ENCODE peak calls at places on chromosomes 3 and 15, in four cellular contexts. One of them, this sample, is unnamed.
A peak's percentile ranks its signal among the peaks of the same experiment; 100 is the strongest.

GRCh38 chr3:87206070-87206469 is 21.0 kb upstream of the CHMP2B start:
- DNase-seq in SK-N-SH: no peak
- DNase-seq in HCT116: no peak
- DNase-seq in H9: no peak
- DNase-seq in this sample: peak; percentile 98

GRCh38 chr3:31294430-31295149 is 238.1 kb upstream of the STT3B start:
- DNase-seq in SK-N-SH: no peak
- DNase-seq in HCT116: no peak
- DNase-seq in H9: no peak
- DNase-seq in this sample: peak; percentile 54

GRCh38 chr3:24832878-24833277 is 338.2 kb upstream of the THRB start:
- DNase-seq in SK-N-SH: no peak
- DNase-seq in HCT116: no peak
- DNase-seq in H9: no peak
- DNase-seq in this sample: no peak

GRCh38 chr3:128878556-128879124 is 780 bp upstream of the ACAD9 start:
- DNase-seq in SK-N-SH: peak; percentile 44
- DNase-seq in HCT116: no peak
- DNase-seq in H9: no peak
- DNase-seq in this sample: peak; percentile 13

GRCh38 chr3:294096-294495 is 97.5 kb downstream of the CHL1 start:
- DNase-seq in SK-N-SH: no peak
- DNase-seq in HCT116: no peak
- DNase-seq in H9: no peak
- DNase-seq in this sample: peak; percentile 67

GRCh38 chr3:151439652-151440125 is 21.2 kb downstream of the IGSF10 start:
- DNase-seq in SK-N-SH: peak; percentile 50
- DNase-seq in HCT116: peak; percentile 53
- DNase-seq in H9: no peak
- DNase-seq in this sample: peak; percentile 94

GRCh38 chr3:125039041-125039896 is 16.5 kb downstream of the HEG1 start:
- DNase-seq in SK-N-SH: no peak
- DNase-seq in HCT116: no peak
- DNase-seq in H9: no peak
- DNase-seq in this sample: no peak

GRCh38 chr15:80317389-80318169 is 65.6 kb upstream of the CTXND1 start:
- DNase-seq in SK-N-SH: no peak
- DNase-seq in HCT116: no peak
- DNase-seq in H9: no peak
- DNase-seq in this sample: peak; percentile 10

GRCh38 chr3:40623567-40623966 is 98.8 kb downstream of the ZNF621 start:
- DNase-seq in SK-N-SH: no peak
- DNase-seq in HCT116: no peak
- DNase-seq in H9: no peak
- DNase-seq in this sample: peak; percentile 57

GRCh38 chr3:159560214-159561004 is 428.2 kb upstream of the IL12A start:
- DNase-seq in SK-N-SH: no peak
- DNase-seq in HCT116: no peak
- DNase-seq in H9: peak; percentile 52
- DNase-seq in this sample: no peak

GRCh38 chr3:3074551-3075257 is 35.5 kb downstream of the IL5RA start:
- DNase-seq in SK-N-SH: no peak
- DNase-seq in HCT116: no peak
- DNase-seq in H9: no peak
- DNase-seq in this sample: no peak

GRCh38 chr15:71748327-71748726 is 62.0 kb upstream of the NR2E3 start:
- DNase-seq in SK-N-SH: no peak
- DNase-seq in HCT116: peak; percentile 62
- DNase-seq in H9: no peak
- DNase-seq in this sample: peak; percentile 95

GRCh38 chr15:64989331-64990167 is at the start of gene SPG21:
- DNase-seq in SK-N-SH: peak; percentile 98
- DNase-seq in HCT116: peak; percentile 77
- DNase-seq in H9: peak; percentile 91
- DNase-seq in this sample: peak; percentile 87

GRCh38 chr15:96225642-96226259 is 104.7 kb upstream of the NR2F2 start:
- DNase-seq in SK-N-SH: no peak
- DNase-seq in HCT116: no peak
- DNase-seq in H9: no peak
- DNase-seq in this sample: no peak

GRCh38 chr15:66252411-66253295 is 897 bp downstream of the MEGF11 start:
- DNase-seq in SK-N-SH: peak; percentile 94
- DNase-seq in HCT116: peak; percentile 27
- DNase-seq in H9: peak; percentile 58
- DNase-seq in this sample: peak; percentile 53

GRCh38 chr3:45491344-45491743 is 103.0 kb downstream of the LARS2 start:
- DNase-seq in SK-N-SH: no peak
- DNase-seq in HCT116: no peak
- DNase-seq in H9: no peak
- DNase-seq in this sample: no peak

GRCh38 chr3:112321867-112322652 is 10.9 kb upstream of the CD200 start:
- DNase-seq in SK-N-SH: peak; percentile 29
- DNase-seq in HCT116: no peak
- DNase-seq in H9: no peak
- DNase-seq in this sample: no peak

GRCh38 chr3:128343287-128344045 is 123.2 kb downstream of the DNAJB8 start:
- DNase-seq in SK-N-SH: peak; percentile 63
- DNase-seq in HCT116: no peak
- DNase-seq in H9: peak; percentile 61
- DNase-seq in this sample: peak; percentile 78

GRCh38 chr15:48076454-48076853 is 44.3 kb upstream of the SLC24A5 start:
- DNase-seq in SK-N-SH: no peak
- DNase-seq in HCT116: no peak
- DNase-seq in H9: no peak
- DNase-seq in this sample: no peak

GRCh38 chr3:23723930-23724329 is 81.8 kb upstream of the UBE2E1 start:
- DNase-seq in SK-N-SH: no peak
- DNase-seq in HCT116: no peak
- DNase-seq in H9: no peak
- DNase-seq in this sample: no peak

GRCh38 chr15:55710286-55710685 is 32.7 kb downstream of the PRTG start:
- DNase-seq in SK-N-SH: no peak
- DNase-seq in HCT116: no peak
- DNase-seq in H9: no peak
- DNase-seq in this sample: no peak

GRCh38 chr3:58058654-58059263 is 50.5 kb downstream of the FLNB start:
- DNase-seq in SK-N-SH: no peak
- DNase-seq in HCT116: no peak
- DNase-seq in H9: no peak
- DNase-seq in this sample: peak; percentile 65

GRCh38 chr3:188319569-188319968 is 165.6 kb downstream of the LPP start:
- DNase-seq in SK-N-SH: no peak
- DNase-seq in HCT116: no peak
- DNase-seq in H9: no peak
- DNase-seq in this sample: peak; percentile 70

GRCh38 chr15:61051570-61052031 is 177.5 kb downstream of the RORA start:
- DNase-seq in SK-N-SH: peak; percentile 61
- DNase-seq in HCT116: no peak
- DNase-seq in H9: peak; percentile 52
- DNase-seq in this sample: peak; percentile 20

GRCh38 chr3:184592411-184593200 is 31.0 kb downstream of the EPHB3 start:
- DNase-seq in SK-N-SH: peak; percentile 84
- DNase-seq in HCT116: no peak
- DNase-seq in H9: no peak
- DNase-seq in this sample: no peak

GRCh38 chr15:62940755-62941361 is 101.7 kb upstream of the TPM1 start:
- DNase-seq in SK-N-SH: peak; percentile 44
- DNase-seq in HCT116: no peak
- DNase-seq in H9: no peak
- DNase-seq in this sample: peak; percentile 78

GRCh38 chr3:56799251-56799882 is 2.4 kb downstream of the ARHGEF3 start:
- DNase-seq in SK-N-SH: peak; percentile 59
- DNase-seq in HCT116: peak; percentile 49
- DNase-seq in H9: no peak
- DNase-seq in this sample: peak; percentile 88

GRCh38 chr15:89125038-89125826 is 37.0 kb downstream of the ABHD2 start:
- DNase-seq in SK-N-SH: no peak
- DNase-seq in HCT116: no peak
- DNase-seq in H9: no peak
- DNase-seq in this sample: peak; percentile 22

GRCh38 chr3:158347966-158348365 is 223.0 kb upstream of the MLF1 start:
- DNase-seq in SK-N-SH: no peak
- DNase-seq in HCT116: no peak
- DNase-seq in H9: no peak
- DNase-seq in this sample: no peak

GRCh38 chr3:126028096-126028495 is 55.8 kb downstream of the SLC41A3 start:
- DNase-seq in SK-N-SH: no peak
- DNase-seq in HCT116: no peak
- DNase-seq in H9: peak; percentile 18
- DNase-seq in this sample: no peak

GRCh38 chr15:95850837-95851236 is 479.7 kb upstream of the NR2F2 start:
- DNase-seq in SK-N-SH: no peak
- DNase-seq in HCT116: peak; percentile 6
- DNase-seq in H9: no peak
- DNase-seq in this sample: peak; percentile 41

GRCh38 chr3:46863261-46863782 is at the start of gene MYL3:
- DNase-seq in SK-N-SH: no peak
- DNase-seq in HCT116: no peak
- DNase-seq in H9: no peak
- DNase-seq in this sample: no peak

GRCh38 chr15:92618121-92618520 is 37.5 kb downstream of the FAM174B start:
- DNase-seq in SK-N-SH: no peak
- DNase-seq in HCT116: no peak
- DNase-seq in H9: no peak
- DNase-seq in this sample: no peak

GRCh38 chr15:76335851-76336253 is 721 bp upstream of the ISL2 start:
- DNase-seq in SK-N-SH: peak; percentile 76
- DNase-seq in HCT116: no peak
- DNase-seq in H9: peak; percentile 61
- DNase-seq in this sample: peak; percentile 4
- H3K4me2 ChIP-seq in SK-N-SH: peak overlapping the region; percentile 91
- H3K4me2 ChIP-seq in HCT116: peak overlapping the region; percentile 88
- H3K4me2 ChIP-seq in H9: peak overlapping the region; percentile 92
- H3K4me2 ChIP-seq in this sample: peak overlapping the region; percentile 94

GRCh38 chr15:29692527-29692926 is 129.7 kb downstream of the TJP1 start:
- DNase-seq in SK-N-SH: no peak
- DNase-seq in HCT116: no peak
- DNase-seq in H9: no peak
- DNase-seq in this sample: no peak
- H3K27ac ChIP-seq in SK-N-SH: no peak overlapping the region
- H3K27ac ChIP-seq in HCT116: no peak overlapping the region
- H3K27ac ChIP-seq in H9: no peak overlapping the region
- H3K27ac ChIP-seq in this sample: no peak overlapping the region

DNA sequence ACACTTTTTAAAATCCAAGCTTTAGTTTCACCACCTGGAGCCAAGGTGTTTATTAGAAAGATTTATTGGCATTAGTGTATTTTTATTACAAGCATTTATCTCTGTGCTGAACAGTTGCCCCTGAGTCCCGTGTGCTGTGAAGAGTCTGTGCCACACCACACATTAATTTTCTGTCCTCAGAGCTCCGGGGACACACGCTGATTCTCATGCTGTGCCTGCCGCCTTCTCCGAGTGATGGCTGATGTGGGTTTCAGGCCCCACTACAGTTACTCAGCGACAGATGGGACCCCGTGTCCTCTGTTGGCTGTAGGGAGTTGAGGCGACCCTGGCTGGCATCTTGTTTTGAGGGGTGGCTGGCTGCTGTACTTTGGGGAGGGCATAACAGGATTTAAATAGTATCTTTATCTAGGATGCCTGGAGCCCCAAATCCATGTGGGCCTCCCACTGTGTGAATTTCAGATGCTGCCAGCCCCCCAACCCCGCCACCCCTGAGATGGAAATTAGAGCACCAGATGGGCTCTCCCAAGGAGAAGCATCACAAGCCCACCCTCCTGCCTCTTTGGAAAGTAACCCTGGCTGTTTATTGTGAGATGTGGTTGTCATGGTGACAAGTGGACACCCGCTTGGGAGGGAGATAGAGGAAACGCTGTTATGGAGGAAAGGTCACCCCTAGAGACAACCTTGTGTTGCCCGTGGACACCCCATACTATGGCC is 185.6 kb downstream of the APBA2 start:
- DNase-seq in SK-N-SH: no peak
- DNase-seq in HCT116: no peak
- DNase-seq in H9: no peak
- DNase-seq in this sample: no peak
- H3K9ac ChIP-seq in SK-N-SH: no peak overlapping the region
- H3K9ac ChIP-seq in HCT116: no peak overlapping the region
- H3K9ac ChIP-seq in H9: no peak overlapping the region
- H3K9ac ChIP-seq in this sample: no peak overlapping the region

GRCh38 chr3:177878192-177878591 is 658.0 kb upstream of the KCNMB2 start:
- DNase-seq in SK-N-SH: no peak
- DNase-seq in HCT116: no peak
- DNase-seq in H9: no peak
- DNase-seq in this sample: no peak

GRCh38 chr3:177881330-177881729 is 654.9 kb upstream of the KCNMB2 start:
- DNase-seq in SK-N-SH: peak; percentile 40
- DNase-seq in HCT116: no peak
- DNase-seq in H9: no peak
- DNase-seq in this sample: no peak

GRCh38 chr3:177875786-177876476 is 660.3 kb upstream of the KCNMB2 start:
- DNase-seq in SK-N-SH: peak; percentile 33
- DNase-seq in HCT116: no peak
- DNase-seq in H9: no peak
- DNase-seq in this sample: no peak
- H3K4me2 ChIP-seq in SK-N-SH: no peak overlapping the region
- H3K4me2 ChIP-seq in HCT116: no peak overlapping the region
- H3K4me2 ChIP-seq in H9: no peak overlapping the region
- H3K4me2 ChIP-seq in this sample: no peak overlapping the region

DNA sequence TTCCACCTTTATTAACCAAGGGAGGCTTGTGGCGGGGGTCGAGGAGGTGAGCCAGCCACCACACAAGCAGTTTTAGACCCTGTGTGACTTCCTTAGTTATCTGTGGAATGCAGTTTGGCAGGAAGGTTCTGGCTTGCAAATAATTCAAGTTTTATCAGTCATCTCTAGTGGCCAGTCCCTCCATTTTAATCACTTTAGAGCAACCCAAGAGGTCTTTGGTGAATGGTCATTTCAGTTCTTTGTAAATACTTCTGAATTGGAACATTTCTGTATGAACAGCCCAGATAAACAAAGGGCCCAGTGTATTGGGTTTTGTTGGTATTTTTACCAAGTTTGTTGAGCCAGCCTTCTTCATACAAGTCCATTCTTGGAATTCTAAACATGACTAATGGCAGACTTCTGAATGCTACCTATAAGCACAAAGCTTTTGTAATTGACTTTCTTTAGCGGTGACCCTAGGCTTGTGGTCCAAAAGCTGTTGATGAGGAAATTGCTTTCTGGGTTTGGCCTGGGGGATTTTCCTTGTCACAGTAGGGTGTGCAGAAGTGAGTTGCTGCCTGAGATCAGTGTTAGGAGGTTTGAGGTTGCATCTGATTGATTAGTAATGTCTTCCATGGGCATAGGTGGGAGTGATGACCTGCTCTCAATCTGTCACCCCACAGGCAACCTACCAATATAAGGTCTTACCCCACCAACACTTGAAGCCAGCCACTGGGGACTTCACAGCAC is 193.3 kb upstream of the TOPAZ1 start:
- DNase-seq in SK-N-SH: no peak
- DNase-seq in HCT116: no peak
- DNase-seq in H9: no peak
- DNase-seq in this sample: peak; percentile 49
- H3K27ac ChIP-seq in SK-N-SH: no peak overlapping the region
- H3K27ac ChIP-seq in HCT116: no peak overlapping the region
- H3K27ac ChIP-seq in H9: no peak overlapping the region
- H3K27ac ChIP-seq in this sample: no peak overlapping the region